ENCODE peak calls at places on chromosomes 5 and 9, in nine cellular contexts. One of them, this sample, is unnamed.

GRCh38 chr9:109473329-109473728 is 24.8 kb downstream of the PTPN3 start:
- DNase-seq in activated CD4-positive, alpha-beta T cell treated with anti-CD3 and anti-CD28 coated beads, Interleukin-2, amount 10 ng/mL, durations not matched to agents 7 days and 5 days: no peak
- DNase-seq in tibial nerve: no peak
- DNase-seq in tibial artery: no peak
- DNase-seq in stimulated activated CD8-positive, alpha-beta memory T cell treated with anti-CD3 and anti-CD28 coated beads, Interleukin-15, amount 100 ng/mL, for 1 hour: no peak
- DNase-seq in CD4-positive, CD25-positive, alpha-beta regulatory T cell: no peak
- DNase-seq in progenitor cell of endocrine pancreas: no peak
- DNase-seq in PC-3: no peak
- DNase-seq in T follicular helper cell: no peak
- DNase-seq in this sample: no peak

GRCh38 chr5:121144764-121145163 is 680.7 kb downstream of the PRR16 start:
- DNase-seq in activated CD4-positive, alpha-beta T cell treated with anti-CD3 and anti-CD28 coated beads, Interleukin-2, amount 10 ng/mL, durations not matched to agents 7 days and 5 days: no peak
- DNase-seq in tibial nerve: no peak
- DNase-seq in tibial artery: no peak
- DNase-seq in stimulated activated CD8-positive, alpha-beta memory T cell treated with anti-CD3 and anti-CD28 coated beads, Interleukin-15, amount 100 ng/mL, for 1 hour: no peak
- DNase-seq in CD4-positive, CD25-positive, alpha-beta regulatory T cell: no peak
- DNase-seq in progenitor cell of endocrine pancreas: no peak
- DNase-seq in PC-3: peak
- DNase-seq in T follicular helper cell: no peak
- DNase-seq in this sample: no peak

GRCh38 chr9:4821994-4822544 is 29.3 kb downstream of the RCL1 start:
- DNase-seq in activated CD4-positive, alpha-beta T cell treated with anti-CD3 and anti-CD28 coated beads, Interleukin-2, amount 10 ng/mL, durations not matched to agents 7 days and 5 days: no peak
- DNase-seq in tibial nerve: no peak
- DNase-seq in tibial artery: no peak
- DNase-seq in stimulated activated CD8-positive, alpha-beta memory T cell treated with anti-CD3 and anti-CD28 coated beads, Interleukin-15, amount 100 ng/mL, for 1 hour: no peak
- DNase-seq in CD4-positive, CD25-positive, alpha-beta regulatory T cell: no peak
- DNase-seq in progenitor cell of endocrine pancreas: no peak
- DNase-seq in PC-3: no peak
- DNase-seq in T follicular helper cell: no peak
- DNase-seq in this sample: no peak

GRCh38 chr9:69621735-69622460 is 50.3 kb downstream of the APBA1 start:
- DNase-seq in activated CD4-positive, alpha-beta T cell treated with anti-CD3 and anti-CD28 coated beads, Interleukin-2, amount 10 ng/mL, durations not matched to agents 7 days and 5 days: no peak
- DNase-seq in tibial nerve: no peak
- DNase-seq in tibial artery: no peak
- DNase-seq in stimulated activated CD8-positive, alpha-beta memory T cell treated with anti-CD3 and anti-CD28 coated beads, Interleukin-15, amount 100 ng/mL, for 1 hour: no peak
- DNase-seq in CD4-positive, CD25-positive, alpha-beta regulatory T cell: no peak
- DNase-seq in progenitor cell of endocrine pancreas: no peak
- DNase-seq in PC-3: no peak
- DNase-seq in T follicular helper cell: no peak
- DNase-seq in this sample: no peak

GRCh38 chr5:8456846-8457186 is 587.9 kb downstream of the MTRR start:
- DNase-seq in activated CD4-positive, alpha-beta T cell treated with anti-CD3 and anti-CD28 coated beads, Interleukin-2, amount 10 ng/mL, durations not matched to agents 7 days and 5 days: no peak
- DNase-seq in tibial nerve: no peak
- DNase-seq in tibial artery: no peak
- DNase-seq in stimulated activated CD8-positive, alpha-beta memory T cell treated with anti-CD3 and anti-CD28 coated beads, Interleukin-15, amount 100 ng/mL, for 1 hour: no peak
- DNase-seq in CD4-positive, CD25-positive, alpha-beta regulatory T cell: no peak
- DNase-seq in progenitor cell of endocrine pancreas: no peak
- DNase-seq in PC-3: no peak
- DNase-seq in T follicular helper cell: no peak
- DNase-seq in this sample: no peak

GRCh38 chr9:93254806-93255519 is 71.0 kb downstream of the WNK2 start:
- DNase-seq in activated CD4-positive, alpha-beta T cell treated with anti-CD3 and anti-CD28 coated beads, Interleukin-2, amount 10 ng/mL, durations not matched to agents 7 days and 5 days: no peak
- DNase-seq in tibial nerve: no peak
- DNase-seq in tibial artery: peak
- DNase-seq in stimulated activated CD8-positive, alpha-beta memory T cell treated with anti-CD3 and anti-CD28 coated beads, Interleukin-15, amount 100 ng/mL, for 1 hour: no peak
- DNase-seq in CD4-positive, CD25-positive, alpha-beta regulatory T cell: no peak
- DNase-seq in progenitor cell of endocrine pancreas: no peak
- DNase-seq in PC-3: no peak
- DNase-seq in T follicular helper cell: no peak
- DNase-seq in this sample: peak

GRCh38 chr5:16983022-16983639 is 47.0 kb upstream of the MYO10 start:
- DNase-seq in activated CD4-positive, alpha-beta T cell treated with anti-CD3 and anti-CD28 coated beads, Interleukin-2, amount 10 ng/mL, durations not matched to agents 7 days and 5 days: no peak
- DNase-seq in tibial nerve: no peak
- DNase-seq in tibial artery: no peak
- DNase-seq in stimulated activated CD8-positive, alpha-beta memory T cell treated with anti-CD3 and anti-CD28 coated beads, Interleukin-15, amount 100 ng/mL, for 1 hour: no peak
- DNase-seq in CD4-positive, CD25-positive, alpha-beta regulatory T cell: no peak
- DNase-seq in progenitor cell of endocrine pancreas: no peak
- DNase-seq in PC-3: no peak
- DNase-seq in T follicular helper cell: no peak
- DNase-seq in this sample: no peak

GRCh38 chr5:172440486-172440885 is 13.8 kb downstream of the SH3PXD2B start:
- DNase-seq in activated CD4-positive, alpha-beta T cell treated with anti-CD3 and anti-CD28 coated beads, Interleukin-2, amount 10 ng/mL, durations not matched to agents 7 days and 5 days: no peak
- DNase-seq in tibial nerve: no peak
- DNase-seq in tibial artery: no peak
- DNase-seq in stimulated activated CD8-positive, alpha-beta memory T cell treated with anti-CD3 and anti-CD28 coated beads, Interleukin-15, amount 100 ng/mL, for 1 hour: no peak
- DNase-seq in CD4-positive, CD25-positive, alpha-beta regulatory T cell: no peak
- DNase-seq in progenitor cell of endocrine pancreas: no peak
- DNase-seq in PC-3: no peak
- DNase-seq in T follicular helper cell: no peak
- DNase-seq in this sample: no peak

GRCh38 chr5:99169309-99169708 is 240.5 kb upstream of the CHD1 start:
- DNase-seq in activated CD4-positive, alpha-beta T cell treated with anti-CD3 and anti-CD28 coated beads, Interleukin-2, amount 10 ng/mL, durations not matched to agents 7 days and 5 days: no peak
- DNase-seq in tibial nerve: no peak
- DNase-seq in tibial artery: no peak
- DNase-seq in stimulated activated CD8-positive, alpha-beta memory T cell treated with anti-CD3 and anti-CD28 coated beads, Interleukin-15, amount 100 ng/mL, for 1 hour: no peak
- DNase-seq in CD4-positive, CD25-positive, alpha-beta regulatory T cell: no peak
- DNase-seq in progenitor cell of endocrine pancreas: no peak
- DNase-seq in PC-3: peak
- DNase-seq in T follicular helper cell: no peak
- DNase-seq in this sample: no peak

GRCh38 chr9:131668439-131669233 is 71.2 kb downstream of the RAPGEF1 start:
- DNase-seq in activated CD4-positive, alpha-beta T cell treated with anti-CD3 and anti-CD28 coated beads, Interleukin-2, amount 10 ng/mL, durations not matched to agents 7 days and 5 days: peak
- DNase-seq in tibial nerve: no peak
- DNase-seq in tibial artery: no peak
- DNase-seq in stimulated activated CD8-positive, alpha-beta memory T cell treated with anti-CD3 and anti-CD28 coated beads, Interleukin-15, amount 100 ng/mL, for 1 hour: peak
- DNase-seq in CD4-positive, CD25-positive, alpha-beta regulatory T cell: peak
- DNase-seq in progenitor cell of endocrine pancreas: no peak
- DNase-seq in PC-3: peak
- DNase-seq in T follicular helper cell: peak
- DNase-seq in this sample: no peak

This sample was measured in breast epithelium.